ENCODE peak calls at places on chromosomes 6 and 20, in six cellular contexts. One of them, this sample, is unnamed.

GRCh38 chr20:59620860-59621485 is 16.6 kb downstream of the PHACTR3 start:
- DNase-seq in psoas muscle: no peak
- DNase-seq in AG09309: no peak
- DNase-seq in tibial artery: no peak
- DNase-seq in HCT116: no peak
- DNase-seq in tibial nerve: no peak
- DNase-seq in this sample: no peak

GRCh38 chr6:162917506-162917905 is 189.7 kb downstream of the PACRG start:
- DNase-seq in psoas muscle: no peak
- DNase-seq in AG09309: peak; percentile 13
- DNase-seq in tibial artery: no peak
- DNase-seq in HCT116: no peak
- DNase-seq in tibial nerve: no peak
- DNase-seq in this sample: peak; percentile 32

GRCh38 chr6:126539022-126539421 is 199.1 kb downstream of the CENPW start:
- DNase-seq in psoas muscle: no peak
- DNase-seq in AG09309: no peak
- DNase-seq in tibial artery: no peak
- DNase-seq in HCT116: peak; percentile 67
- DNase-seq in tibial nerve: no peak
- DNase-seq in this sample: no peak

GRCh38 chr20:61050491-61050890 is 201.6 kb upstream of the CDH4 start:
- DNase-seq in psoas muscle: no peak
- DNase-seq in AG09309: no peak
- DNase-seq in tibial artery: no peak
- DNase-seq in HCT116: no peak
- DNase-seq in tibial nerve: no peak
- DNase-seq in this sample: no peak

GRCh38 chr6:138666636-138667035 is 106.9 kb upstream of the CCDC28A start:
- DNase-seq in psoas muscle: no peak
- DNase-seq in AG09309: no peak
- DNase-seq in tibial artery: no peak
- DNase-seq in HCT116: no peak
- DNase-seq in tibial nerve: no peak
- DNase-seq in this sample: no peak

GRCh38 chr6:134911532-134911931 is 38.4 kb downstream of the ALDH8A1 start:
- DNase-seq in psoas muscle: no peak
- DNase-seq in AG09309: peak; percentile 35
- DNase-seq in tibial artery: no peak
- DNase-seq in HCT116: no peak
- DNase-seq in tibial nerve: no peak
- DNase-seq in this sample: no peak

GRCh38 chr20:64069614-64070243 is 6.7 kb downstream of the TCEA2 start:
- DNase-seq in psoas muscle: no peak
- DNase-seq in AG09309: no peak
- DNase-seq in tibial artery: no peak
- DNase-seq in HCT116: no peak
- DNase-seq in tibial nerve: no peak
- DNase-seq in this sample: no peak

GRCh38 chr20:57244627-57245214 is 21.7 kb downstream of the BMP7 start:
- DNase-seq in psoas muscle: no peak
- DNase-seq in AG09309: no peak
- DNase-seq in tibial artery: no peak
- DNase-seq in HCT116: no peak
- DNase-seq in tibial nerve: no peak
- DNase-seq in this sample: no peak

GRCh38 chr6:154447929-154448328 is 62.6 kb downstream of the CNKSR3 start:
- DNase-seq in psoas muscle: no peak
- DNase-seq in AG09309: no peak
- DNase-seq in tibial artery: no peak
- DNase-seq in HCT116: no peak
- DNase-seq in tibial nerve: no peak
- DNase-seq in this sample: no peak

GRCh38 chr6:125375013-125375412 is 73.2 kb upstream of the HDDC2 start:
- DNase-seq in psoas muscle: no peak
- DNase-seq in AG09309: no peak
- DNase-seq in tibial artery: no peak
- DNase-seq in HCT116: no peak
- DNase-seq in tibial nerve: no peak
- DNase-seq in this sample: no peak

GRCh38 chr20:34190679-34191090 is 50.5 kb upstream of the ASIP start:
- DNase-seq in psoas muscle: peak; percentile 75
- DNase-seq in AG09309: peak; percentile 63
- DNase-seq in tibial artery: peak; percentile 49
- DNase-seq in HCT116: peak; percentile 67
- DNase-seq in tibial nerve: peak; percentile 62
- DNase-seq in this sample: peak; percentile 82

GRCh38 chr20:41734506-41734945 is 116.3 kb upstream of the CHD6 start:
- DNase-seq in psoas muscle: no peak
- DNase-seq in AG09309: no peak
- DNase-seq in tibial artery: peak; percentile 29
- DNase-seq in HCT116: peak; percentile 37
- DNase-seq in tibial nerve: peak; percentile 42
- DNase-seq in this sample: peak; percentile 38

GRCh38 chr6:158489441-158489840 is 70.5 kb upstream of the TMEM181 start:
- DNase-seq in psoas muscle: no peak
- DNase-seq in AG09309: no peak
- DNase-seq in tibial artery: no peak
- DNase-seq in HCT116: no peak
- DNase-seq in tibial nerve: no peak
- DNase-seq in this sample: no peak

GRCh38 chr20:4985658-4986057 is 15.7 kb downstream of the SLC23A2 start:
- DNase-seq in psoas muscle: no peak
- DNase-seq in AG09309: no peak
- DNase-seq in tibial artery: no peak
- DNase-seq in HCT116: no peak
- DNase-seq in tibial nerve: no peak
- DNase-seq in this sample: peak; percentile 41

GRCh38 chr6:46437671-46438221 is 53.5 kb downstream of the RCAN2 start:
- DNase-seq in psoas muscle: no peak
- DNase-seq in AG09309: peak; percentile 53
- DNase-seq in tibial artery: no peak
- DNase-seq in HCT116: no peak
- DNase-seq in tibial nerve: no peak
- DNase-seq in this sample: no peak

GRCh38 chr6:133806358-133806757 is 82.6 kb upstream of the TCF21 start:
- DNase-seq in psoas muscle: no peak
- DNase-seq in AG09309: no peak
- DNase-seq in tibial artery: no peak
- DNase-seq in HCT116: no peak
- DNase-seq in tibial nerve: no peak
- DNase-seq in this sample: no peak

GRCh38 chr20:47127986-47128385 is 228.5 kb downstream of the ZMYND8 start:
- DNase-seq in psoas muscle: peak; percentile 52
- DNase-seq in AG09309: no peak
- DNase-seq in tibial artery: no peak
- DNase-seq in HCT116: no peak
- DNase-seq in tibial nerve: no peak
- DNase-seq in this sample: no peak

GRCh38 chr6:20998748-20999448 is 464.6 kb downstream of the CDKAL1 start:
- DNase-seq in psoas muscle: no peak
- DNase-seq in AG09309: no peak
- DNase-seq in tibial artery: no peak
- DNase-seq in HCT116: no peak
- DNase-seq in tibial nerve: no peak
- DNase-seq in this sample: no peak

GRCh38 chr6:82365011-82365751 is 1.6 kb downstream of the TPBG start:
- DNase-seq in psoas muscle: no peak
- DNase-seq in AG09309: no peak
- DNase-seq in tibial artery: no peak
- DNase-seq in HCT116: peak; percentile 24
- DNase-seq in tibial nerve: no peak
- DNase-seq in this sample: no peak

GRCh38 chr6:82362868-82363267 is 749 bp upstream of the TPBG start:
- DNase-seq in psoas muscle: no peak
- DNase-seq in AG09309: peak; percentile 91
- DNase-seq in tibial artery: no peak
- DNase-seq in HCT116: no peak
- DNase-seq in tibial nerve: no peak
- DNase-seq in this sample: peak; percentile 94

GRCh38 chr6:82362144-82362543 is 1.5 kb upstream of the TPBG start:
- DNase-seq in psoas muscle: no peak
- DNase-seq in AG09309: no peak
- DNase-seq in tibial artery: no peak
- DNase-seq in HCT116: no peak
- DNase-seq in tibial nerve: no peak
- DNase-seq in this sample: no peak

GRCh38 chr6:82363368-82364086 is at the start of gene TPBG:
- DNase-seq in psoas muscle: peak; percentile 63
- DNase-seq in AG09309: peak; percentile 60
- DNase-seq in tibial artery: peak; percentile 46
- DNase-seq in HCT116: peak; percentile 47
- DNase-seq in tibial nerve: peak; percentile 19
- DNase-seq in this sample: peak; percentile 43

DNA sequence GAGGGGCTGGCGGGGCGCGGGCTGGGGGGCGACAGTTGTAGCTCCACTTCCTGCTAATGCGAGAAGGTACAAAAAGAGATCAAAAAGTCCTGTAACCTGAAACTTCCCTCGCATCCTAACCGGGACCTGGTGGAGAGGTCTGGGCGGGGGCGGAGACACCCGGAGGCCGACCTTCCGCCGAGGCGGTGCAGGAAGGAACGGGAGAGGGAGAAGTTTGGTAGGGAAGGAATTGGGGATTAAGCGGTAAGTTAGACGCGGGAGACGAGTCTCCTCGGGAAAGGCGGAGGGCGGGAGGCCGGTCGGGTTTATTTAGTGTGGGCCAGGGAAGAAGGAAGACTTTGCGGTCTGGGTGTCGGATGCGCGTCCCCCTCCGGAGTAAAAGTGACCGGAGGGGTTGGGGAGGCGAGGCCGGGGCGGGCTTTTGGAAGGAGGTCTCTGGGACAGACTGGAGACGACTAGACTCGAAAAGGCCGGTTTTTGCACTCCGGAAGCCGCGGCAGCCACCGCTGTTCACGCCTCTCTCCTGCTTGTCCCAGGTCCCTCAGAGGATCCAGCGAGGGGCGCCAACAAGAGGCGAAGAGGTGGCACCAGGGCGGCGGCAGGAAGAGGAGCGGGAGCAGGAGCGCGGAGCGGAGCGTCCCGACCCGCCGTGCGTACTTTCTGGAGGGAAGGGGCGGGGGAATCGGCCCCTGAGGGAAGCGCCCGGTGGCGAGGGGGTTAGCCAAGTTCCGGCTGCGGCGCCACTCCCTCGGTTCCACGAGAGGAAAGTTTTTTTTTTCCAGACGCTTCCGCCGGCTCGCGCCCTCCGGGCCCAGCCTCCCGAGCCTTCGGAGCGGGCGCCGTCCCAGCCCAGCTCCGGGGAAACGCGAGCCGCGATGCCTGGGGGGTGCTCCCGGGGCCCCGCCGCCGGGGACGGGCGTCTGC is 732 bp downstream of the TPBG start:
- DNase-seq in psoas muscle: peak; percentile 70
- DNase-seq in AG09309: no peak
- DNase-seq in tibial artery: peak; percentile 45
- DNase-seq in HCT116: peak; percentile 54
- DNase-seq in tibial nerve: peak; percentile 33
- DNase-seq in this sample: no peak
- H3K4me3 ChIP-seq in psoas muscle: peak overlapping the region; percentile 70
- H3K4me3 ChIP-seq in AG09309: peak overlapping the region; percentile 74
- H3K4me3 ChIP-seq in tibial artery: peak overlapping the region; percentile 74
- H3K4me3 ChIP-seq in HCT116: peak overlapping the region; percentile 87
- H3K4me3 ChIP-seq in tibial nerve: peak overlapping the region; percentile 83
- H3K4me3 ChIP-seq in this sample: peak overlapping the region; percentile 93

GRCh38 chr20:25623736-25624499 is at the start of gene NANP:
- DNase-seq in psoas muscle: peak; percentile 98
- DNase-seq in AG09309: peak; percentile 90
- DNase-seq in tibial artery: peak; percentile 98
- DNase-seq in HCT116: peak; percentile 96
- DNase-seq in tibial nerve: peak; percentile 94
- DNase-seq in this sample: peak; percentile 93
- TF ChIP-seq CTCF in psoas muscle: no peak
- TF ChIP-seq CTCF in AG09309: peak; percentile 11
- TF ChIP-seq CTCF in tibial artery: no peak
- TF ChIP-seq CTCF in HCT116: no peak
- TF ChIP-seq CTCF in tibial nerve: no peak
- TF ChIP-seq CTCF in this sample: no peak

GRCh38 chr20:835220-836045 is 1.9 kb downstream of the FAM110A start:
- DNase-seq in psoas muscle: peak; percentile 97
- DNase-seq in AG09309: no peak
- DNase-seq in tibial artery: no peak
- DNase-seq in HCT116: no peak
- DNase-seq in tibial nerve: no peak
- DNase-seq in this sample: no peak
- H3K4me3 ChIP-seq in psoas muscle: peak overlapping the region; percentile 78
- H3K4me3 ChIP-seq in AG09309: no peak overlapping the region
- H3K4me3 ChIP-seq in tibial artery: no peak overlapping the region
- H3K4me3 ChIP-seq in HCT116: peak overlapping the region; percentile 32
- H3K4me3 ChIP-seq in tibial nerve: no peak overlapping the region
- H3K4me3 ChIP-seq in this sample: no peak overlapping the region

DNA sequence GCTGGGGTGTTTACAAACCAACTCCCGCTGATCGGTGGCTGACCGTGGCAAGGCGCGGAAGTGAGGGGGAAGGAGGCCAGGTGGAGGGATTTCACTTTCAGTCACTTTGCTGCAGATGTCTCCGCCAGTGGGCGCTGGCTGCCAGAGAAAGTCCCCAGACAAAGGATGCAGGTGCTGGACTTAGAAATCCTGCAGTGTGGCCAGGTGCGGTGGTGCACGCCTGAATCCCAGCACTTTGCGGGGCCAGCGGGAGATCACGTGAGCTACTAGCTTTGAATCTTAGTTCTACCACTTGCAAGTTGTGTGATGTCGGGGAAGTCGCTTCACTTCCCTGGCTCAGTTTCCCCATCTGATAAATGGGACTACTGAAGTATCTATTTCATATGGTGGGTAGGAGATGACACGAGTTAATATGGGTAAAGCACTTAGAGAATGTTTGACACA is 180.4 kb downstream of the ZNF217 start:
- DNase-seq in psoas muscle: peak; percentile 53
- DNase-seq in AG09309: no peak
- DNase-seq in tibial artery: peak; percentile 22
- DNase-seq in HCT116: peak; percentile 50
- DNase-seq in tibial nerve: no peak
- DNase-seq in this sample: no peak
- TF ChIP-seq CTCF in psoas muscle: no peak
- TF ChIP-seq CTCF in AG09309: peak; percentile 18
- TF ChIP-seq CTCF in tibial artery: no peak
- TF ChIP-seq CTCF in HCT116: peak; percentile 60
- TF ChIP-seq CTCF in tibial nerve: peak; percentile 14
- TF ChIP-seq CTCF in this sample: no peak

GRCh38 chr20:45779011-45779915 is 12.4 kb downstream of the WFDC3 start:
- DNase-seq in psoas muscle: peak; percentile 86
- DNase-seq in AG09309: peak; percentile 97
- DNase-seq in tibial artery: peak; percentile 97
- DNase-seq in HCT116: peak; percentile 98
- DNase-seq in tibial nerve: peak; percentile 90
- DNase-seq in this sample: peak; percentile 98
- H3K4me3 ChIP-seq in psoas muscle: no peak overlapping the region
- H3K4me3 ChIP-seq in AG09309: no peak overlapping the region
- H3K4me3 ChIP-seq in tibial artery: no peak overlapping the region
- H3K4me3 ChIP-seq in HCT116: peak overlapping the region; percentile 9
- H3K4me3 ChIP-seq in tibial nerve: no peak overlapping the region
- H3K4me3 ChIP-seq in this sample: no peak overlapping the region

DNA sequence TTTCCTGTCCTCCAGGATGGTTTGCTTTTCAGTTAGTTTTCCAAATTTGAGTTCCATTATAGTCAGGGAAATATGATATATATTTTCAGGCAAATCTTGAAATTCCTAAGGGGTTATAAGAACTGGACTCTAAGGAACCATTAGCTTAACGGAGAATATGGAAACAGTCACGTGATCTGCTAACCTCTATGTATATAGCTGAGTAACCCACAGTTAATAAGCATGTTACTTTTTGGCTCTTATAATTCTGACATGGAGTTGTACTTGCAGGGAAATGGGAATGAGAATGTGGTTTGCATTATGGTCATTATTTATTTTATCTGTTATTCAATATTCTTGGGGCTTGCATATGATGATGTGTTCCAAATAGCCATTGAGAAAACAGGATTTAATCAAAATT is 23.3 kb downstream of the SOBP start:
- DNase-seq in psoas muscle: no peak
- DNase-seq in AG09309: no peak
- DNase-seq in tibial artery: no peak
- DNase-seq in HCT116: no peak
- DNase-seq in tibial nerve: no peak
- DNase-seq in this sample: no peak
- TF ChIP-seq CTCF in psoas muscle: no peak
- TF ChIP-seq CTCF in AG09309: no peak
- TF ChIP-seq CTCF in tibial artery: no peak
- TF ChIP-seq CTCF in HCT116: no peak
- TF ChIP-seq CTCF in tibial nerve: no peak
- TF ChIP-seq CTCF in this sample: no peak